ENCODE peak calls at places on chromosomes 2 and 18, in four cellular contexts. G is left ventricle myocardium inferior, N is OCI-LY7, S is ascending aorta. M is an unnamed sample.

GRCh38 chr2:153106802-153107477 is 371.6 kb downstream of the RPRM start:
- DNase-seq in G (no peak), N (no peak), S (no peak), M (no peak)

GRCh38 chr2:29033172-29033571 is 41.2 kb downstream of the PCARE start:
- DNase-seq in G (no peak), N (no peak), S (no peak), M (no peak)

GRCh38 chr2:127081826-127082633 is 24.9 kb downstream of the BIN1 start:
- DNase-seq in G (no peak), N (peak; percentile 63), S (no peak), M (no peak)

GRCh38 chr2:129695496-129695895 is 284.0 kb upstream of the RAB6C start:
- DNase-seq in G (no peak), N (no peak), S (no peak), M (no peak)

GRCh38 chr2:165193178-165193777 is 10.6 kb downstream of the SCN3A start:
- DNase-seq in G (no peak), N (peak; percentile 70), S (no peak), M (no peak)

GRCh38 chr2:195548198-195548940 is 108.7 kb upstream of the SLC39A10 start:
- DNase-seq in G (no peak), N (no peak), S (no peak), M (no peak)

GRCh38 chr2:42171396-42171971 is 2.3 kb downstream of the EML4 start:
- DNase-seq in G (no peak), N (peak; percentile 16), S (no peak), M (no peak)

GRCh38 chr18:37484893-37485834 is 80.4 kb downstream of the CELF4 start:
- DNase-seq in G (no peak), N (no peak), S (no peak), M (peak; percentile 46)

GRCh38 chr2:69581774-69582581 is 61.6 kb downstream of the AAK1 start:
- DNase-seq in G (no peak), N (no peak), S (no peak), M (no peak)

GRCh38 chr2:210503622-210504300 is 27.2 kb upstream of the LANCL1 start:
- DNase-seq in G (no peak), N (no peak), S (no peak), M (no peak)

GRCh38 chr18:80068571-80069272 is 34.5 kb downstream of the RBFA start:
- DNase-seq in G (no peak), N (no peak), S (no peak), M (no peak)

GRCh38 chr2:39059366-39059952 is 61.4 kb downstream of the SOS1 start:
- DNase-seq in G (no peak), N (peak; percentile 77), S (no peak), M (no peak)

GRCh38 chr2:64498438-64498837 is 25.7 kb upstream of the AFTPH start:
- DNase-seq in G (no peak), N (no peak), S (no peak), M (no peak)

GRCh38 chr2:241194811-241195210 is 6.3 kb downstream of the ANO7 start:
- DNase-seq in G (no peak), N (no peak), S (no peak), M (no peak)

GRCh38 chr18:28995319-28995718 is 818.4 kb upstream of the CDH2 start:
- DNase-seq in G (no peak), N (no peak), S (no peak), M (no peak)

GRCh38 chr18:8139971-8140406 is 469.2 kb upstream of the RAB12 start:
- DNase-seq in G (peak; percentile 37), N (no peak), S (no peak), M (peak; percentile 56)

DNA sequence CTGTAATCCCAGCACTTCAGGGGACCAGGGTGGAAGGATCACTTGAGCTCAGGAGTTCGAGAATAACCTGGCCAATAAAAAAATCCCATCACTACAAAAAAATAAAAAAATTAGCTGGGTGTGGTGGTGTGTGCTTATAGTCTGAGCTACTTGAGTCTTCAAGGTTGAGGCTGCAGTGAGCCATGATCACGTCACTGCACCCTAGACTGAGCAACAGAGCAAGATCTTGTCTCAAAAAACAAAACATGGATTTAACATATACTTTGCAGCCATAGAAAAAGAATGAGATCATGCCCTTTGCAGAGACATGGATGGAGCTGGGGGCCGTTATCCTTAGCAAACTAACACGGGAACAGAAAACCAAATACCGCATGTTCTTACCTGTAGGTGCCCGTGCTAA is 22.2 kb downstream of the SH2D6 start:
- DNase-seq in G (no peak), N (no peak), S (no peak), M (no peak)
- H3K27ac ChIP-seq in G (no peak overlapping the region), N (no peak overlapping the region), S (no peak overlapping the region), M (no peak overlapping the region)

GRCh38 chr2:110876167-110876999 is 144.0 kb downstream of the ACOXL start:
- DNase-seq in G (no peak), N (peak; percentile 17), S (no peak), M (no peak)
- TF ChIP-seq CTCF in G (no peak), N (peak; percentile 82), S (no peak), M (no peak)

GRCh38 chr18:59898093-59898492 is 1.7 kb upstream of the PMAIP1 start:
- DNase-seq in G (no peak), N (no peak), S (no peak), M (no peak)

GRCh38 chr18:59900222-59901128 is 679 bp downstream of the PMAIP1 start:
- DNase-seq in G (peak; percentile 23), N (peak; percentile 86), S (no peak), M (peak; percentile 27)

GRCh38 chr18:59899298-59900221 is at the start of gene PMAIP1:
- DNase-seq in G (peak; percentile 83), N (peak; percentile 81), S (peak; percentile 52), M (peak; percentile 86)

GRCh38 chr18:59897321-59897954 is 2.4 kb upstream of the PMAIP1 start:
- DNase-seq in G (no peak), N (no peak), S (no peak), M (no peak)

GRCh38 chr18:59898609-59899297 is 1.0 kb upstream of the PMAIP1 start:
- DNase-seq in G (no peak), N (no peak), S (no peak), M (no peak)
- H3K27ac ChIP-seq in G (peak overlapping the region; percentile 85), N (peak overlapping the region; percentile 81), S (no peak overlapping the region), M (no peak overlapping the region)

DNA sequence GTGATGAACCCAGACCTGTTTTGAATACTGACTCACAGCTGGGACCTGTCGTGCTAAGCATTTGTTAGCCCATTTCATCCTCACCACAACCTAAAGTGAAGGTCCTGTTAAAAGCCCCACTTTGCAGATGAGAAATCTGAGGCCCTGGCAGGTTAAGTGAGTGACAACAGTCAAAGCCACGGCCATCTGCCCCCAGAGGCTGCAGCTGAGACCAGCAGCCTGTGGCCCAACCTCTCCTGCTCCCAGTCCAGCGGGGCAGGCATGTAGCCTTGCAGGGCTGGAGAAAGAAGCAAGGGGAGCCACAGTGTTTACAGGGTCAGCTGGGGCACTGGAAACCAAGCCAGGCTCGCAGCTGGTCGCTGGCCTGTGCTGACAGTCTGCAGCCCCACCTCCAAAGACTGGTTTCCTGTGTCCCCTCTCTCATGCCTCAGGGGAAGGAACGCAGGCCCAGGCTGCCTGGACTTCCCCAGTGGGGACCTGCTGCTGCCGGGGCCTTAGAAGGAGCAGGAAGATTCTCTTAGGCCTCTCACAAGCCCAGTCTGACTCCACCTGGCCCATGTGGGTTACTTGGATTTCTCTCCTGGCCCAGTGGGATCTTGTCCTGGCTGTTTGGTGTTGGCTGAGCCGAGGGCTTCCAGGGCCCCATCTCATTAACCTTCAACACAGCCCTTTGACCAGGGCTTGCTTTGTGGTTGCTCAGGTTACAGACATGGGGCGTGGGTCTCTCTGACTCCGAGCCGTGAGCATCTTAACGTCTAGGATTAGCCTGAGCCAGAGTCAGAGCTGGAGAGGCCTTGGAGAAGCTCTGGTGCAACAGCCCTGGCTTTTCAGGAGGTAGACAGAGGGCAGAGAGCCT is 1.7 kb downstream of the INPP5D start:
- DNase-seq in G (peak; percentile 74), N (peak; percentile 73), S (no peak), M (peak; percentile 51)
- TF ChIP-seq CTCF in G (peak; percentile 42), N (peak; percentile 67), S (no peak), M (no peak)

GRCh38 chr2:68412127-68412819 is 47.2 kb downstream of the PLEK start:
- DNase-seq in G (no peak), N (no peak), S (no peak), M (no peak)
- H3K27ac ChIP-seq in G (no peak overlapping the region), N (peak overlapping the region; percentile 92), S (no peak overlapping the region), M (no peak overlapping the region)

GRCh38 chr2:137096693-137097092 is 331.3 kb downstream of the THSD7B start:
- DNase-seq in G (no peak), N (peak; percentile 4), S (no peak), M (no peak)
- TF ChIP-seq CTCF in G (no peak), N (peak; percentile 68), S (no peak), M (no peak)

GRCh38 chr2:140348826-140349225 is 1568.6 kb upstream of the NXPH2 start:
- DNase-seq in G (no peak), N (no peak), S (no peak), M (no peak)
- H3K27ac ChIP-seq in G (no peak overlapping the region), N (no peak overlapping the region), S (no peak overlapping the region), M (no peak overlapping the region)

DNA sequence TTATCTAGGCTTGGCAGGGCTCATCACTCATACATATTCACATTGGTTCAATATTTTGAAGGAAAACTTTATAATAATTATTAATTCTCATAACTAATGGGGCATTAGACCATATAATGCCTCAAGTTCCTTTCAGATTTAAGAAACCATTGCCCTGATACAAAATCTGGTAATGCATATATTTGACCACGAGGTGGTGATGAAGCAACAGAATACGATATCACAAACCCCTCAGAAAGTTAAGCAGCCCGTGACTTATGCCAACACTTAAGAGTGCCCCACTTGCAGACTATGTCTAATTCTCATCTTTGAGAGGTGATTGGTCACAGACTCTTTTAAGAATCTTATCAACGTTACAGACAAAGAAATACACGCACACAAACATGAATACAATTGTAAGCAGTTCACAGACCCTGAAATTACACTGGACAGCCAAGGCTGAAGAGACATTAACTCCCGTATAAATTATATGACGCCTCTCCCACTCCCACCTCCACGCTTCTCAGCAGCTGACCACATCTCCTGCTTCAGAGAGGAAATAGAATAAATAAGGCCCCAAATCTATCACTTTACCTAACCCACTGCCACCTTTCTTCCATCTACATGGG is 20.7 kb upstream of the DNAH6 start:
- DNase-seq in G (no peak), N (peak; percentile 69), S (no peak), M (no peak)
- TF ChIP-seq CTCF in G (peak; percentile 78), N (peak; percentile 87), S (peak; percentile 60), M (peak; percentile 61)

GRCh38 chr18:12027046-12027445 is 45.7 kb downstream of the IMPA2 start:
- DNase-seq in G (peak; percentile 69), N (no peak), S (no peak), M (no peak)
- H3K27ac ChIP-seq in G (peak overlapping the region; percentile 87), N (no peak overlapping the region), S (no peak overlapping the region), M (no peak overlapping the region)

DNA sequence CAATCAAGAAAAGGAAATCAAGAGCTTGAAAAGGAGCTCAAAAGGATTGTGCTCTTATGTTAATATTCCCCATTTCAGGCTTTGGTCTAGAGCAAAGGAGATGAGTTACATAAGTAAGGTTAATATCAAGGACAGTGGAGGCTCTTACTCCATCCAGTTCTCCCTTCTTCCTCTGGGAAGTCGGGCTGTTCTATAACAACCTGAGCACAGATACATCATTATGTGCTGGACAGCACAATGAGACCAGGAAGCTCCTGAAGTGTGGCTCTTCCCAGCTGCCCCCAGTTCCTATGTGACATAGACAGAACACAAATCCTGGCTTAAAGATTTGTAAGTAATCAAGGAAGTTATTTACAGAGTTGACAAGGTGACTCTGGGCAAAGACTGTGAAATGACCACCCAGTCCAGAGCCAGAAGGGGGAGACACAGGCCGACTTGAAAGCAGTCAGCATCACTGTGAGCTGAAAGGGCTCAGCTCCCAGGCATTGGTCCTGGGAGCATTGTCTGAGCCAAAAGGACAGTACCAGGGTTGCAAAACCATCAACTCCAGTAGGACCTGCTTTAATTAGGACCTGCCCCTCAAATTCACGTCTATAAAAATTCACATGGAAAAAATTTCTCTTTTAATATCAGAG is 917.6 kb upstream of the ACVR2A start:
- DNase-seq in G (no peak), N (peak; percentile 0), S (no peak), M (peak; percentile 60)
- TF ChIP-seq CTCF in G (peak; percentile 52), N (peak; percentile 22), S (no peak), M (peak; percentile 31)

M was measured in testis.